ENCODE peak calls at places on chromosomes 5 and 9, in six cellular contexts. P is CD8-positive, alpha-beta T cell; Q is aorta; R is ascending aorta; B is ovary; K is AG10803. O is an unnamed sample.

GRCh38 chr5:154078305-154078704 is 39.5 kb downstream of the MFAP3 start:
- DNase-seq in Q (no peak), K (no peak), R (no peak), P (no peak), B (no peak), O (no peak)

GRCh38 chr5:168086104-168086610 is 205.3 kb upstream of the WWC1 start:
- DNase-seq in R (no peak), K (peak), P (no peak), Q (no peak), B (no peak), O (no peak)

GRCh38 chr5:151427258-151427657 is 20.1 kb upstream of the SLC36A1 start:
- DNase-seq in K (no peak), P (no peak), R (no peak), B (no peak), Q (no peak), O (no peak)

GRCh38 chr5:14706615-14707021 is 42.1 kb downstream of the OTULIN start:
- DNase-seq in R (no peak), B (no peak), Q (no peak), K (peak), P (peak), O (no peak)

GRCh38 chr9:127970401-127971313 is 10.1 kb downstream of the EEIG1 start:
- DNase-seq in K (no peak), R (no peak), B (no peak), Q (peak), P (peak), O (no peak)

GRCh38 chr5:111653408-111653807 is 103.6 kb downstream of the NREP start:
- DNase-seq in R (no peak), P (no peak), Q (no peak), B (no peak), K (no peak), O (no peak)

GRCh38 chr5:159560073-159560472 is 229.8 kb upstream of the IL12B start:
- DNase-seq in Q (no peak), R (no peak), P (no peak), B (no peak), K (no peak), O (no peak)

GRCh38 chr5:143217065-143217803 is 186.3 kb downstream of the NR3C1 start:
- DNase-seq in R (peak), B (no peak), K (peak), Q (no peak), P (no peak), O (no peak)

GRCh38 chr5:71780597-71780996 is 61.5 kb downstream of the CARTPT start:
- DNase-seq in R (peak), Q (no peak), K (no peak), P (no peak), B (no peak), O (no peak)

GRCh38 chr9:136512651-136513066 is 29.8 kb upstream of the SEC16A start:
- DNase-seq in Q (no peak), B (no peak), P (no peak), R (no peak), K (no peak), O (no peak)

GRCh38 chr5:172667786-172668735 is 27.0 kb downstream of the NEURL1B start:
- DNase-seq in K (peak), Q (no peak), B (no peak), P (no peak), R (no peak), O (no peak)

GRCh38 chr9:113614843-113615648 is 151.5 kb downstream of the RGS3 start:
- DNase-seq in B (peak), R (peak), P (no peak), Q (peak), K (peak), O (no peak)

GRCh38 chr5:97229196-97229595 is 46.1 kb upstream of the RIOK2 start:
- DNase-seq in B (no peak), K (no peak), R (no peak), P (no peak), Q (no peak), O (no peak)

GRCh38 chr5:158812381-158812780 is 287.3 kb downstream of the EBF1 start:
- DNase-seq in K (no peak), B (no peak), Q (no peak), R (no peak), P (peak), O (no peak)

GRCh38 chr5:44388504-44389409 is 463 bp downstream of the FGF10 start:
- DNase-seq in Q (peak), P (no peak), K (peak), R (peak), B (peak), O (no peak)

GRCh38 chr5:131357739-131358561 is 94.1 kb downstream of the CDC42SE2 start:
- DNase-seq in R (no peak), Q (no peak), P (no peak), K (no peak), B (no peak), O (no peak)

GRCh38 chr9:137383453-137384115 is 39.4 kb downstream of the EXD3 start:
- DNase-seq in R (peak), B (peak), P (no peak), K (no peak), Q (peak), O (no peak)

GRCh38 chr5:81233080-81233634 is at the start of gene CKMT2:
- DNase-seq in R (peak), P (no peak), K (peak), Q (peak), B (peak), O (no peak)

GRCh38 chr5:51665295-51665593 is 282.0 kb downstream of the ISL1 start:
- DNase-seq in P (no peak), B (no peak), Q (no peak), K (no peak), R (no peak), O (no peak)

GRCh38 chr5:144060598-144060997 is 109.9 kb downstream of the YIPF5 start:
- DNase-seq in Q (no peak), P (no peak), K (peak), B (no peak), R (no peak), O (no peak)

GRCh38 chr9:71587576-71588362 is 180.5 kb downstream of the CEMIP2 start:
- DNase-seq in P (no peak), K (peak), B (no peak), Q (no peak), R (no peak), O (peak)

GRCh38 chr9:113728989-113729388 is 147.1 kb upstream of the ZNF618 start:
- DNase-seq in B (no peak), K (no peak), R (no peak), P (no peak), Q (no peak), O (no peak)

GRCh38 chr5:154302181-154302580 is 111.6 kb downstream of the GALNT10 start:
- DNase-seq in R (peak), Q (peak), K (no peak), B (peak), P (no peak), O (no peak)

GRCh38 chr5:10471672-10472071 is 30.0 kb downstream of the ROPN1L start:
- DNase-seq in K (peak), B (no peak), R (no peak), Q (no peak), P (no peak), O (no peak)

GRCh38 chr5:945691-946541 is 53.2 kb downstream of the TRIP13 start:
- DNase-seq in P (no peak), B (no peak), R (no peak), K (no peak), Q (no peak), O (no peak)

GRCh38 chr5:171615201-171616001 is 170.2 kb upstream of the SMIM23 start:
- DNase-seq in B (no peak), Q (no peak), K (peak), P (no peak), R (peak), O (no peak)

GRCh38 chr5:109027983-109028607 is 280.4 kb downstream of the FER start:
- DNase-seq in Q (no peak), K (no peak), B (no peak), P (no peak), R (no peak), O (no peak)

GRCh38 chr9:36993933-36994764 is 39.9 kb downstream of the PAX5 start:
- DNase-seq in B (no peak), Q (no peak), K (no peak), P (no peak), R (no peak), O (no peak)

GRCh38 chr5:6820851-6821479 is 107.7 kb downstream of the TENT4A start:
- DNase-seq in K (no peak), Q (no peak), R (no peak), P (peak), B (no peak), O (no peak)

GRCh38 chr9:116070256-116070914 is 83.2 kb upstream of the PAPPA start:
- DNase-seq in Q (no peak), R (no peak), B (no peak), P (no peak), K (peak), O (no peak)

GRCh38 chr5:68066277-68066955 is 149.1 kb upstream of the PIK3R1 start:
- DNase-seq in P (no peak), B (no peak), Q (no peak), K (no peak), R (no peak), O (no peak)
- H3K4me3 ChIP-seq in P (no peak), B (no peak), Q (no peak), K (no peak), R (no peak), O (no peak)

DNA sequence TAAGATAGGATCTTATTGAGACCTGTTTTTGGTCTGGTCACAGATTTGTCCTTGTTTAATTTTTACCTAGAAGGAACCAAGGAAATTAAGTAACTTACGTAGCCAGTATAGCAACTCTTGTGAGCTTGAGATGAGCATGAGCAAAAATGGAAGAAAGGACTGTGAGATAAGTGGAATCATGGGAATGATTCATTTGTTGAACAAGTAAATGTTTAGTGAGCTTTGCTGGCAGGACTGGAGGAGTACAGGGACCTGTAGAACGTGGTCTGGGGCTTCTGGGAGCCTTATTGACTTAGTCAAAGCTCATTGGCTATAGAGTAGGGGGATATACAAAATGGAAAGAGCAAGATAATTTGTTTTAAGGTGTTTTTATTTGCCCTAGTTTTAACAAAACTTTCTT is 3.0 kb downstream of the RAD23B start:
- DNase-seq in Q (no peak), R (no peak), B (no peak), K (no peak), P (no peak), O (no peak)
- H3K4me3 ChIP-seq in Q (no peak), R (peak), B (peak), K (peak), P (no peak), O (peak)

GRCh38 chr9:35682520-35682919 is 7.2 kb downstream of the TPM2 start:
- DNase-seq in K (no peak), P (no peak), Q (no peak), R (no peak), B (no peak), O (no peak)

GRCh38 chr9:35681341-35682002 is 7.7 kb downstream of the CA9 start:
- DNase-seq in P (no peak), Q (peak), B (no peak), K (no peak), R (no peak), O (no peak)

GRCh38 chr9:35684921-35685320 is 4.8 kb downstream of the TPM2 start:
- DNase-seq in B (no peak), Q (no peak), P (no peak), R (no peak), K (no peak), O (no peak)

GRCh38 chr9:35682083-35682482 is 7.6 kb downstream of the TPM2 start:
- DNase-seq in K (no peak), P (no peak), R (no peak), B (no peak), Q (no peak), O (no peak)

DNA sequence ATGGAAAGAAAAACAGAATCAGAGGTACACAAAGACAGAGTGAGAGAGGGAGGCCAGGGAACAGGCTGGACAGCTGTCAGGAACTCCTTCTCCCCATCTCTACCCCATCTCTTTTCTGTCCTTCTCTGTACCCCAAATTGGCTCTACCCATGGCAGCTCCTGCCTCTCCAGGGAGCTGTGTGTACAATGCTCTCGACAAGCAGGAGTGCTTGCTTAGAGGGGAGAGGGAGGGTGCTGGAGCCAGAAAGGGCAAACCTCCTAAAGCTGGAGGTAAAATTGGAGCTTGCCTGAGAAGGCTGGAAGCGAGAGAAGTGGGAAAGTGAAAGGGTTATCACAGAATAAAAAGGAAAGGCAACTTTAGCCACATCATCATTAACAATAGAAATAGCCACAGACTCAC is 6.4 kb downstream of the TPM2 start:
- DNase-seq in B (no peak), R (no peak), K (no peak), P (no peak), Q (no peak), O (no peak)
- H3K4me3 ChIP-seq in B (no peak), R (peak), K (no peak), P (no peak), Q (no peak), O (no peak)

DNA sequence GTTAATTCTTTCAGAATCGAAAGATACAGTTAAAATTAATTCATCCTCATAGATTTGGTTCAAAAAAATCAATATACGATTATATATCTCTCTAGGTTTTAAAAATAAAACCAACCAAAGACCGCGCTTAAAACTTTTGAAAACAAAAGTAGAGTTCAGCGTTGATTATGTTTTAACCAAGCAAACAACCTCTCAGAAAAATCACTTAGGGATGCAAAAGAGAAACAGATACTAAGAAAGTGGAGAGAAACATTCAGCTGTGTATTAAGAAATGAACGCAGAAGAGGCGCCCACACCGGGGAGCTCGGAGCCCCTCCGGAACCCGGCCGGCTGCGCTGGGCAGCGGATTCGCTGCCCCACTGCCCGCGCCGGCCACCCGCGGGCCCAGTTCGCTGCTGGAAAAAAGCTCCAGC is 1.4 kb downstream of the PITX1 start:
- DNase-seq in R (no peak), Q (no peak), B (no peak), K (no peak), P (no peak), O (no peak)
- H3K4me3 ChIP-seq in R (peak), Q (peak), B (peak), K (peak), P (peak), O (peak)